ENCODE peak calls at places on chromosomes 5 and 9, in four cellular contexts. I, A, W and T are unnamed samples.

GRCh38 chr9:133470988-133471387 is 7.9 kb downstream of the SLC2A6 start:
- DNase-seq in I (no peak), A (no peak), W (no peak), T (no peak)

GRCh38 chr9:69168709-69169217 is 5.3 kb upstream of the TJP2 start:
- DNase-seq in I (peak; percentile 59), A (peak; percentile 58), W (no peak), T (no peak)

GRCh38 chr9:87233916-87234455 is 263.7 kb upstream of the DAPK1 start:
- DNase-seq in I (no peak), A (no peak), W (no peak), T (no peak)

GRCh38 chr5:174625591-174626365 is 98.6 kb upstream of the MSX2 start:
- DNase-seq in I (no peak), A (no peak), W (no peak), T (no peak)

GRCh38 chr9:95778957-95779356 is 96.5 kb upstream of the ERCC6L2 start:
- DNase-seq in I (no peak), A (no peak), W (no peak), T (no peak)

GRCh38 chr9:86176468-86176867 is 77.1 kb upstream of the GOLM1 start:
- DNase-seq in I (no peak), A (no peak), W (no peak), T (no peak)

GRCh38 chr9:130518943-130519772 is 60.2 kb upstream of the FUBP3 start:
- DNase-seq in I (no peak), A (no peak), W (no peak), T (no peak)

GRCh38 chr5:181197326-181197951 is 7.6 kb downstream of the TRIM7 start:
- DNase-seq in I (no peak), A (no peak), W (no peak), T (no peak)

GRCh38 chr9:87531370-87532295 is 34.0 kb downstream of the DAPK1 start:
- DNase-seq in I (no peak), A (no peak), W (no peak), T (no peak)

GRCh38 chr9:97807681-97808080 is 45.3 kb upstream of the FOXE1 start:
- DNase-seq in I (no peak), A (no peak), W (no peak), T (no peak)

GRCh38 chr5:57441557-57441956 is 41.1 kb downstream of the ACTBL2 start:
- DNase-seq in I (no peak), A (peak; percentile 77), W (no peak), T (no peak)

GRCh38 chr5:97231025-97231636 is 48.1 kb upstream of the RIOK2 start:
- DNase-seq in I (peak; percentile 70), A (peak; percentile 22), W (peak; percentile 20), T (peak; percentile 53)

GRCh38 chr5:150209020-150209635 is 19.3 kb downstream of the SLC6A7 start:
- DNase-seq in I (no peak), A (no peak), W (no peak), T (no peak)

GRCh38 chr9:110069326-110070248 is 138.4 kb downstream of the C9orf152 start:
- DNase-seq in I (no peak), A (no peak), W (no peak), T (no peak)
- TF ChIP-seq SP1 in I (no peak), A (no peak), W (no peak), T (no peak)

GRCh38 chr5:95262933-95263660 is 21.8 kb downstream of the MCTP1 start:
- DNase-seq in I (peak; percentile 93), A (no peak), W (no peak), T (no peak)

GRCh38 chr5:95261369-95262175 is 23.3 kb downstream of the MCTP1 start:
- DNase-seq in I (peak; percentile 37), A (no peak), W (no peak), T (peak; percentile 27)
- TF ChIP-seq FOXM1 in I (no peak), A (no peak), W (no peak), T (no peak)

GRCh38 chr9:120750421-120750820 is 36.2 kb upstream of the MEGF9 start:
- DNase-seq in I (no peak), A (no peak), W (no peak), T (no peak)
- TF ChIP-seq SP1 in I (no peak), A (no peak), W (no peak), T (no peak)

DNA sequence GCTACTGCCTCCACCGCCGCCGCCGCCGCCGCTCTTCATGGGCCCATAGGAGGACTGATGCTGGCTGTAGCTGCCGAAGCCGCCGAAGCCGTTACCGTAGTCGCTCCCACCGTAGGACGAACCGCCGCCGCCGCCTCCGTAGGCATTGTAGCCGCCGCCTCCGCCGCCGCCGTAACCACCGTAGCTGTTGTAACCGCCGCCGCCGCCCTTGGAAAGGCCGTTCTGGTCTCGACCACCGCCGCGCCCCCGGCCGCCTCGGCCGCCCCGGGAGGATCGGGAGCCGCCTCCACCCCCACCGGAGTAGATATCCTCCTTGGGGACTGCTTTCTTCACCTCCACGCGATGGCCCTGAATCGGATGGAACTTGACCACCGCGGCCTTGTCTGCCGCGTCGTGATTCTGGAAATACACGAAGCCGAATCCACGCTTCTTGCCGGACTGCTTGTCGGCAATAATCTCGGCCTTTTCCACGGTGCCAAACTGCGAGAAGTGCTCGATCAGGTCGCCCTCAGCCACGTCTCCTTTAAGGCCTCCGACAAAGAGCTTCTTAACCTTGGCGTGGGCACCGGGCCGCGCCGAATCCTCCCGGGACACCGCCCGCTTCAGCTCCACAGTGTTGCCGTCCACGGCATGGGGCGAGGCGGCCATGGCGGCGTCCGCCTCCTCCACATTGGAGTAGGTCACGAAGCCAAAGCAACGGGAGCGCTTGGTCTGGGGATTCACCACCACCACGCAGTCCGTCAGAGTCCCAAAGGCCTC is 757 bp downstream of the HNRNPA0 start:
- DNase-seq in I (no peak), A (peak; percentile 52), W (no peak), T (peak; percentile 11)
- TF ChIP-seq FOXM1 in I (no peak), A (no peak), W (peak; percentile 18), T (no peak)

DNA sequence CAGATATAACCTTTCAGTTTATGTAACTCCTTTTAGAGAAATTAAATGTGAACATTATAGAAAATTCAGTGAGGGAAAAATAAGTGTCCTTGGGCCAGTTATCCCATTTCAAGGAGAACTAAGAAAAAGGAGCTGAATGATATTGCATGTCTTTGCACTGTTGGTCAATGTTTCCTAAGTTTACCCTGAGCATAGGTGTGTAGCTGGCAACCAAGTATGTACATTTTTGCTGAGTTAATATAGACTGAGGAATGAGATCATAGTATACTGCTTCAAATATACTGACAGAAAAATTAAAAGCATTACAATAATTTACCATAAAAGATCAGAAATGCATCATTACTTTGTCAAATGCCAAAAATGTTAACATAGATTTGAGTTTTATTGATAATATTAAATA is 2128.7 kb upstream of the C9orf72 start:
- DNase-seq in I (no peak), A (no peak), W (no peak), T (no peak)
- TF ChIP-seq SP1 in I (no peak), A (no peak), W (no peak), T (no peak)

GRCh38 chr9:125679597-125680189 is 27.3 kb downstream of the MAPKAP1 start:
- DNase-seq in I (no peak), A (no peak), W (no peak), T (no peak)

GRCh38 chr9:125681086-125681622 is 25.9 kb downstream of the MAPKAP1 start:
- DNase-seq in I (peak; percentile 53), A (no peak), W (no peak), T (peak; percentile 18)

GRCh38 chr9:125680442-125680841 is 26.6 kb downstream of the MAPKAP1 start:
- DNase-seq in I (no peak), A (no peak), W (no peak), T (no peak)

DNA sequence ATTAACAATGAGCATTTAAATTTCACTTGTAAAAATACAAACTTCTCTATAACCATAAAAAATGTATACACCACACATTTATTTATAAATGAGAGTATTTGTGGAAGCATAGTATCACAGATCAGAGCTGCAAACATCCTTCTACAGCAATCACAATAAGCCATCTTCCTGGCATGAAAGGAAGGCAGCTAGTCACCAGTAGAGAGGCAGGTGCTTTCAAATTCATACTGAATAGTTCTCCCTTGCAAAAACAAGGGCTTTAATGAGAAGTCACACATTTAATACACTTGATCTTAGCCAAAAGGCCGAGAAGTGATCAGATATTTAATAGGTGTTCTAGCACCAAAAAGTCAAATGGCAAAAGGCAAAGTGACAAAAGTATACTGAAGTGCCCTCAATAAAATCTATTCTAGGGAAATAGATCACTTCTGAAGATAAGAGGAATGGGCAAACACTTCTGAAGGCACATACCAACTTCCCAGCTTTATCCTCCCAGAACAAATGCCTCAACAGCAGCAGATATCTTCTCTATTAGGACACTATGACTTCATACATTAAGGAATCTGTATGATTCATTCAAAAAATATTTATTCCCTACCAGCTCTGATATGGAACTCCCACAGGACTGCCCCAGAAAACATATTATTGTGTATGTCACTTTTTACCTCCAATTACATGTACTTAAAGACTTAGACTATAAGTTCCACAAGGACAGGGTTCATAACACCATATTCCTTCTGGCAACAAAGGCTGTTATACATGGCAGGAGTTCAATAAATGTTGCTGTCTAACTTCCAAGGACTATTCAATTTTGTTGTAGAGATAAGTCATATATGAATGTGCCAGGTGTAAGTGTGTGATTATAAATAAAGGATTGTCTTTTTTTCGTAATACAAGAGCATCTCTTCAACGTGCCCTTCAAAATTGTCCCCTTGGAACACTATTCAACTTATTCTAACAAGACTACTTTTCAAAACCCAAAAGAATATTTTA is 31.7 kb downstream of the MAPKAP1 start:
- DNase-seq in I (peak; percentile 51), A (no peak), W (no peak), T (no peak)
- TF ChIP-seq FOXM1 in I (no peak), A (no peak), W (no peak), T (no peak)

DNA sequence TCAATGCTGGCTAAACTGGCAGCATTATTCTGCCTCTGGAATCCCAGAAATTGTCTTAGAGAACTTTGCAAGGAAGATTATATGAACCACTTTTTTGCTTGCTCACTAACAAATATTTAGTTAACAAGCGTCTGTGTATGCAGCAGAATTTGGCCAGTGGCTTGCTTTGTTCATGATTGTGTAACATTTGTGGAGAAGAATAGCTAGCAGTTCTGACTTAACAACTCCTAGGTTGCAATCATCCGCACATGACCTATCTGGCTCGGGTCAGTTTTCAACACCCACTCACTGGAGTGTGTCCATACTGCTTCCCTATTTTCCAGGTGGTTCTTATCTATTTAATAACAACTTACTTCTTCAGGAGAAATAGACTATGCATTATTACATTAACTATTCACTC is 98.5 kb downstream of the SNX18 start:
- DNase-seq in I (peak; percentile 13), A (no peak), W (no peak), T (no peak)
- TF ChIP-seq SP1 in I (no peak), A (no peak), W (no peak), T (no peak)